ENCODE peak calls at places on chromosomes 11 and 22, in four cellular contexts. T is HepG2, Z is H1, H is K562. J is an unnamed sample.

GRCh38 chr11:72781063-72781312 is 12.9 kb downstream of the STARD10 start:
- DNase-seq in T (no peak), Z (no peak), H (no peak), J (no peak)

GRCh38 chr11:15276616-15277015 is 161.9 kb downstream of the INSC start:
- DNase-seq in T (no peak), Z (no peak), H (peak), J (no peak)

GRCh38 chr11:86278226-86278625 is 23.8 kb upstream of the HIKESHI start:
- DNase-seq in T (no peak), Z (no peak), H (no peak), J (no peak)

GRCh38 chr11:47244664-47245350 is 3.8 kb downstream of the ACP2 start:
- DNase-seq in T (no peak), Z (no peak), H (no peak), J (no peak)

GRCh38 chr11:57426754-57427691 is at the start of gene SLC43A3:
- DNase-seq in T (peak), Z (peak), H (peak), J (peak)

GRCh38 chr11:2586091-2586792 is 113.6 kb downstream of the KCNQ1OT1 start:
- DNase-seq in T (no peak), Z (no peak), H (no peak), J (no peak)

GRCh38 chr11:129225190-129225589 is 33.1 kb upstream of the ARHGAP32 start:
- DNase-seq in T (no peak), Z (no peak), H (no peak), J (peak)

GRCh38 chr22:27122561-27122960 is 465.2 kb downstream of the MIAT start:
- DNase-seq in T (no peak), Z (no peak), H (no peak), J (no peak)

GRCh38 chr11:122044086-122044485 is 71.9 kb downstream of the BLID start:
- DNase-seq in T (no peak), Z (no peak), H (no peak), J (no peak)

GRCh38 chr22:30903876-30904460 is 64.6 kb downstream of the MORC2 start:
- DNase-seq in T (no peak), Z (no peak), H (no peak), J (no peak)

GRCh38 chr11:56841210-56841810 is 92.8 kb upstream of the OR9G4 start:
- DNase-seq in T (peak), Z (no peak), H (peak), J (peak)

GRCh38 chr11:129951201-129951882 is 51.3 kb downstream of the PRDM10 start:
- DNase-seq in T (no peak), Z (no peak), H (no peak), J (no peak)

GRCh38 chr11:73227571-73228211 is 9.6 kb downstream of the P2RY2 start:
- DNase-seq in T (no peak), Z (no peak), H (no peak), J (no peak)

GRCh38 chr11:64385953-64386704 is 27.2 kb downstream of the RPS6KA4 start:
- DNase-seq in T (peak), Z (no peak), H (no peak), J (no peak)

GRCh38 chr22:29385748-29386147 is 2.6 kb downstream of the AP1B1 start:
- DNase-seq in T (no peak), Z (no peak), H (no peak), J (peak)

GRCh38 chr11:84558085-84558905 is 1068.8 kb downstream of the DLG2 start:
- DNase-seq in T (peak), Z (no peak), H (peak), J (peak)

GRCh38 chr11:75745807-75746206 is 22.8 kb upstream of the DGAT2 start:
- DNase-seq in T (no peak), Z (no peak), H (no peak), J (no peak)

GRCh38 chr22:50060441-50061140 is 2.5 kb upstream of the TTLL8 start:
- DNase-seq in T (no peak), Z (no peak), H (no peak), J (no peak)
- TF ChIP-seq CTCF in T (peak), Z (peak), H (no peak), J (no peak)

GRCh38 chr11:42528471-42528870 is 783.3 kb upstream of the API5 start:
- DNase-seq in T (no peak), Z (no peak), H (no peak), J (no peak)

GRCh38 chr11:42521994-42522393 is 789.8 kb upstream of the API5 start:
- DNase-seq in T (no peak), Z (no peak), H (no peak), J (no peak)

GRCh38 chr11:42526366-42526765 is 785.4 kb upstream of the API5 start:
- DNase-seq in T (no peak), Z (no peak), H (no peak), J (no peak)

GRCh38 chr11:42524534-42525227 is 787.1 kb upstream of the API5 start:
- DNase-seq in T (peak), Z (peak), H (peak), J (peak)
- H2AFZ ChIP-seq in T (no peak), Z (peak), H (no peak), J (no peak)

DNA sequence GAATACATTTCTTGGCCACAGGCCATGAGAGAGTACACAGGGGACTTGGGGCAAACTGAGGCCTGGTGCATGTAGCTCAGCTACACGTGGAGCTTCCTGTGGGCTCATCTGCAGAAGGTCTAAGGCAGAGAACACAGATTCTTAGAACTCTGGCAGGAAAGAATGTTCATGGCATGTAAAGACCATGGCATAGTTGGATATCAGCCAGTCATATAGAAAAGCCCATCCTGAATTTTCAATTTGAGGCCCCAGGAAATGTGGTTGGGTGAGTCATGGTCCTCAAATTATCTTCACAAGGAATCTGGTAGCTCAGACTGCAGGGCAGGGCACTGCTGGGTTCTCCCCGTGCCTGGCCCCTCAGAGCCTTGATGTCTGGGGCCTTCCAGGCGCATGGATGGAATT is 13.7 kb upstream of the ST3GAL4 start:
- DNase-seq in T (no peak), Z (no peak), H (peak), J (peak)
- TF ChIP-seq JUN in T (no peak), Z (no peak), H (no peak), J (peak)

DNA sequence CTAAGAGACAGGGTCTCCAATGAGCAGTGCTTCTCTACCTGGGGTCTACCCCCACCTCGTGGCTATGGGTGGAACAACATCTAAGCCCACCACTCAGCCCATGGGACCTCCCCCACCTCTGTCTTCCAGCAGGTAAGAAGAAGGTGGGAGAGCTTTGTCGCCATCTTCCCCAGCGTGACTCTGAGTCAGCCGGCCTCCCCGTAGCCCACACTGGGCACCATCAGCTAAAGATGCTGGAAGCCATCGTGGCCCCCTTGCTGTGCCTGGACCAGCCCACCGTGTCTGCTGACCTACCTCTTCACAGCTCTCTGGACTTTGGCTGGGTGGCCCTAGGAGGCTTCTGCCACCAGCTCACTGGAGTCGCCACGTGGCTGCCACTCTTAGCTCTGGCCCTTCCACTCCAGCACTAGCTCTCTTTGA is 954 bp downstream of the C11orf86 start:
- DNase-seq in T (peak), Z (peak), H (peak), J (peak)
- TF ChIP-seq CTCF in T (peak), Z (peak), H (peak), J (peak)

DNA sequence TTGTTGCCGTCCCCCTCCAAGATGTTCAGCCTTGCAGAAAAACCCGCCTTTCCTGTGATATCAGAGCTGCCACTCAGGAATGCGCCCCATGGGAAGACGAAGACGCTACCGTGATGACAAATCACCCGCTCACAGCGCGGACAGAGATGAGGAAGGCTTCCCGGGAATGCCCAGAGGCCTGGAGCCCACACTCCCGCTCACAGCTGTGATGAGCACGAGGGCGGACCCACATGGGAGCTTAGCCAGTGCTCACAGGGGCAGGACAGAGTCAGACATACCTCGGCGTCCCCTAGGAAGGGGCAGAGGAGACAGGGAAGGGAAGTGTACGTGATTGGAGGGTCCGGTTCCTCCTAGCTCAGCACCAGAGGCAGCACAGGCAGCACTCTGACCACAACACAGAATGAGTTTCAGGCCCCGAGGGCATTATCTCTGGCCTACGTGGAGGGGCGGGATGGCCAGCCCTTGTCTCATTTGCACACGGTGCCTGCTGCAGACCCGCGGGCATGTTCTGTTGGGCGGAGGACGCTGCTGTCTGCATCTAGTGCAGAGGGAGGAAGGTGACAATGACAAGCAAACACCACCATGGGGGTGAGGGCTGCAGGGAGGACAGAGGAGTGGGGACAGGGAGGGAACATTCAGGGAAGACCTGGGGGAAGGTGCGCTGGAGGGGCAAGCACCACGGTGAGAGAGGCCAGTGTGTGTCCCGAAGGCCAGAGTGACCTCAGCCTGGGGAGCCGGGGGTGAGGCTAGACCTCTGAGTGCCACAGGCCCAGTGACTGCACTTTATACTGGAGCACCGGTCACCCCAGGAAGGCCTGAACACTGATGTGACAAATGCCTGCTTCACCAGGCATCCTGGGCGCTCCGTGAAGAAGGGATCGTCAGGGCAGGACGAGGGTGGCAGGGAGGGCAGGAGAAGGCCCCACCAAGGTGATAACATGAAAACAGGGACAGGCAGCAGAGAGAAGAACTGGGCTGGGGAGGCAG is 79.6 kb downstream of the CELSR1 start:
- DNase-seq in T (no peak), Z (no peak), H (no peak), J (no peak)
- H2AFZ ChIP-seq in T (no peak), Z (no peak), H (no peak), J (no peak)

GRCh38 chr11:77345621-77346020 is 44.1 kb upstream of the GDPD4 start:
- DNase-seq in T (no peak), Z (no peak), H (no peak), J (no peak)

GRCh38 chr11:77346906-77347603 is 45.6 kb upstream of the GDPD4 start:
- DNase-seq in T (no peak), Z (no peak), H (no peak), J (no peak)

GRCh38 chr11:77351281-77351905 is 49.9 kb upstream of the GDPD4 start:
- DNase-seq in T (no peak), Z (no peak), H (no peak), J (no peak)

GRCh38 chr11:77353131-77353530 is 51.6 kb upstream of the GDPD4 start:
- DNase-seq in T (no peak), Z (no peak), H (no peak), J (no peak)

GRCh38 chr11:77347962-77348361 is 46.5 kb upstream of the GDPD4 start:
- DNase-seq in T (no peak), Z (no peak), H (no peak), J (no peak)
- TF ChIP-seq JUN in T (no peak), Z (no peak), H (no peak), J (no peak)

GRCh38 chr22:31933406-31933805 is 10.9 kb upstream of the YWHAH start:
- DNase-seq in T (no peak), Z (no peak), H (no peak), J (no peak)
- TF ChIP-seq CTCF in T (no peak), Z (no peak), H (no peak), J (no peak)

GRCh38 chr22:42825796-42826195 is 31.3 kb downstream of the ARFGAP3 start:
- DNase-seq in T (no peak), Z (no peak), H (no peak), J (no peak)
- H2AFZ ChIP-seq in T (no peak), Z (no peak), H (no peak), J (no peak)